ENCODE peak calls at places on chromosomes 4 and X, in seven cellular contexts. B is NT2/D1, X is kidney epithelial cell, J is A549, P is brain microvascular endothelial cell, G is fibroblast of pulmonary artery, O is coronary artery. Q is an unnamed sample.

GRCh38 chr4:154490261-154490588 is 1.4 kb downstream of the DCHS2 start:
- DNase-seq in B (no peak), X (no peak), J (no peak), P (no peak), G (no peak), O (no peak), Q (no peak)

GRCh38 chrX:129600981-129601424 is 53.8 kb downstream of the APLN start:
- DNase-seq in B (no peak), X (no peak), J (peak), P (peak), G (peak), O (no peak), Q (no peak)

GRCh38 chr4:56927196-56927595 is 19.5 kb downstream of the REST start:
- DNase-seq in B (no peak), X (no peak), J (no peak), P (no peak), G (no peak), O (no peak), Q (no peak)

GRCh38 chrX:40632199-40632598 is 9.0 kb downstream of the MPC1L start:
- DNase-seq in B (no peak), X (no peak), J (no peak), P (no peak), G (no peak), O (no peak), Q (no peak)

GRCh38 chr4:152265149-152265621 is 270.7 kb downstream of the FBXW7 start:
- DNase-seq in B (no peak), X (peak), J (peak), P (peak), G (peak), O (no peak), Q (no peak)

GRCh38 chr4:102263024-102263787 is 82.1 kb downstream of the SLC39A8 start:
- DNase-seq in B (no peak), X (peak), J (peak), P (peak), G (peak), O (no peak), Q (peak)

GRCh38 chrX:153456161-153456560 is 10.3 kb upstream of the TREX2 start:
- DNase-seq in B (no peak), X (no peak), J (no peak), P (no peak), G (no peak), O (no peak), Q (no peak)

GRCh38 chr4:110619401-110620247 is 3.3 kb downstream of the PITX2 start:
- DNase-seq in B (no peak), X (no peak), J (no peak), P (no peak), G (no peak), O (no peak), Q (no peak)

GRCh38 chrX:97159916-97160800 is 276.4 kb downstream of the RPA4 start:
- DNase-seq in B (no peak), X (no peak), J (peak), P (no peak), G (no peak), O (no peak), Q (no peak)

GRCh38 chr4:185885075-185885474 is 73.1 kb upstream of the SORBS2 start:
- DNase-seq in B (no peak), X (no peak), J (no peak), P (no peak), G (no peak), O (no peak), Q (no peak)

GRCh38 chrX:44344194-44344593 is 722 bp upstream of the EFHC2 start:
- DNase-seq in B (no peak), X (no peak), J (no peak), P (no peak), G (no peak), O (no peak), Q (no peak)

GRCh38 chr4:120009731-120010130 is 56.9 kb downstream of the MAD2L1 start:
- DNase-seq in B (no peak), X (no peak), J (no peak), P (peak), G (peak), O (no peak), Q (peak)

GRCh38 chrX:144637731-144638130 is 609.6 kb upstream of the SPANXN1 start:
- DNase-seq in B (no peak), X (no peak), J (no peak), P (peak), G (no peak), O (no peak), Q (no peak)

GRCh38 chrX:145041486-145041885 is 205.8 kb upstream of the SPANXN1 start:
- DNase-seq in B (no peak), X (no peak), J (no peak), P (no peak), G (no peak), O (no peak), Q (no peak)

GRCh38 chr4:106114284-106114683 is 201.7 kb downstream of the TBCK start:
- DNase-seq in B (no peak), X (no peak), J (no peak), P (no peak), G (no peak), O (no peak), Q (no peak)

GRCh38 chr4:158094413-158095110 is 78.3 kb downstream of the GASK1B start:
- DNase-seq in B (no peak), X (peak), J (peak), P (peak), G (peak), O (no peak), Q (peak)

GRCh38 chr4:190020790-190021717 is 6.0 kb downstream of the FRG2 start:
- DNase-seq in B (peak), X (peak), J (peak), P (no peak), G (peak), O (no peak), Q (no peak)

GRCh38 chrX:109714340-109714958 is 18.6 kb downstream of the ACSL4 start:
- DNase-seq in B (no peak), X (peak), J (peak), P (peak), G (peak), O (no peak), Q (peak)

GRCh38 chr4:87932718-87933136 is 42.8 kb upstream of the SPP1 start:
- DNase-seq in B (no peak), X (no peak), J (no peak), P (no peak), G (no peak), O (no peak), Q (no peak)

GRCh38 chr4:102299302-102299701 is 46.0 kb downstream of the SLC39A8 start:
- DNase-seq in B (no peak), X (no peak), J (no peak), P (no peak), G (no peak), O (no peak), Q (no peak)

GRCh38 chrX:103404225-103405008 is 28.1 kb downstream of the BEX3 start:
- DNase-seq in B (peak), X (no peak), J (peak), P (peak), G (peak), O (peak), Q (peak)

GRCh38 chr4:31054295-31054694 is 334.1 kb downstream of the PCDH7 start:
- DNase-seq in B (no peak), X (no peak), J (no peak), P (no peak), G (no peak), O (no peak), Q (no peak)

GRCh38 chr4:82975792-82976191 is 34.8 kb downstream of the LIN54 start:
- DNase-seq in B (no peak), X (no peak), J (no peak), P (peak), G (peak), O (no peak), Q (no peak)

GRCh38 chrX:19699151-19699550 is 183.8 kb upstream of the MAP3K15 start:
- DNase-seq in B (no peak), X (no peak), J (no peak), P (no peak), G (no peak), O (no peak), Q (no peak)
- H3K4me3 ChIP-seq in B (no peak), X (no peak), J (no peak), P (no peak), G (no peak), O (no peak), Q (no peak)

DNA sequence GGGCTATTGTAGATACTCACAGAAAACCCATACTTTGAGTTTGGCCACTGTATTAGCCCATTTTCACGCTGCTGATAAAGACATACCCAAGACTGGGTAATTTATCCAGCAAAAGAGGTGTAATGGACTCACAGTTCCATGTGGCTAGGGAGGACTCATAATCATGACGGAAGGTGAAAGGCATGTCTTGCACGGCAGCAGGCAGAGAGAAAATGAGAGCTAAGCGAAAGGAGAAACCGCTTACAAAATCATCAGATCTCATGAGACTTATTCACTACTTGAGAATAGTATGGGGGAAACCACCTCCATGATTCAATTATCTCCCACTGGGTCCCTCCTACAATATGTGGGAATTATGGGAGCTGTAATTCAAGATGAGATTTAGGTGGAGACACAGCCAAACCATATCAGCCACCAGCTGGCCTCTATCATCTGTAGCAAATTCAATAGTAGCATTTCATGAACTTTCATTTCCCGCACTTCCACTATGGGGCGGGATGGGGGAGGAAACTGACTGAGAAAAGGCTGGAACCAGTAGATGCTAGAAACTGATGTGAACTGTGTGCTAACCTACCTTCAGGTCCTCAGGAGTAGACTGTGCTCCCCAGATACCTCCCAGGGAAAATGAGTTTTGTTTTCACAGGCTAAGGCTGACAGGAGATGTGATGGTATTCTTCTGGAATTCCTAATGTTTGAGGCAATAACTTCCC is 35.3 kb upstream of the LGI2 start:
- DNase-seq in B (no peak), X (peak), J (no peak), P (no peak), G (peak), O (no peak), Q (peak)
- H3K4me3 ChIP-seq in B (no peak), X (no peak), J (no peak), P (no peak), G (no peak), O (no peak), Q (no peak)

GRCh38 chr4:25088342-25088952 is 57.7 kb upstream of the LGI2 start:
- DNase-seq in B (no peak), X (no peak), J (no peak), P (peak), G (no peak), O (no peak), Q (no peak)

GRCh38 chr4:25090516-25090915 is 59.8 kb upstream of the LGI2 start:
- DNase-seq in B (no peak), X (no peak), J (no peak), P (peak), G (no peak), O (no peak), Q (no peak)

GRCh38 chr4:25085621-25086020 is 54.9 kb upstream of the LGI2 start:
- DNase-seq in B (no peak), X (no peak), J (no peak), P (no peak), G (no peak), O (no peak), Q (no peak)

GRCh38 chr4:25092139-25092538 is 61.4 kb upstream of the LGI2 start:
- DNase-seq in B (peak), X (no peak), J (no peak), P (no peak), G (peak), O (no peak), Q (no peak)

DNA sequence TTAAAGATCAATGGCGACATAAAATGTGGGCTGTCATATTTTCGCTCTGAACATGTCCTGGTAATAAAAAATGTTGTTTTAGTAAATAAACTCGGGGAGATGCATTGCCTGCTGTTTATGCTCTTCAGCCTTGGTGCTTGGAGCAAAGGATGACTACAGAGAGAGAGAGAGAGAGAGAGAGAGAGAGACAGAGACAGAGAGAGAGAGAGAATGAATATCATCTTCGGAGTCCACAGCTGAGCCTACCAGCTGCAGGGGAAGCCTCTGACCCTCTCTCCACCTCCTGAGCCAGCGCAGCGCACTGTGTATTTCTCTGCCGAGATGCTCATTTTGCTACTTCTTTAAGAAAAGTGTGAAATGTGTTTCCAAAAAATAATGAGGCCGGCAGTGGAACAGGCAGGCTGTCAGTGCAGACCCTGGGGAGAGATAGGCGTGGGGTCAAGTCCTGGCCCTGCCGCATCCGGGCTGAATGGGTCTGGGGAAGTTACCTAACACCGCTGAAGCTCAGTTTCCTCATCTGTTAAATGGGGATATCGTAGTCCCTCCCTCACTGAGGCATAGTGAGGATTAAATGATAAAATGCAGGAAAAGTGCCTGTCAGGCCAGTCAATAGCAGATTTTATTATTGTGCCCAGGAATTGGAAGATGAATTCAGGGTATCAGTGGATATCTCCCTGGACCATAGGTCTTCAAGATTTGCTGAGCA is 58.5 kb upstream of the LGI2 start:
- DNase-seq in B (no peak), X (no peak), J (no peak), P (no peak), G (no peak), O (no peak), Q (no peak)
- H3K4me3 ChIP-seq in B (no peak), X (no peak), J (no peak), P (no peak), G (no peak), O (peak), Q (no peak)

GRCh38 chr4:183797041-183797444 is 108.1 kb upstream of the STOX2 start:
- DNase-seq in B (no peak), X (no peak), J (peak), P (no peak), G (no peak), O (no peak), Q (no peak)
- H3K4me3 ChIP-seq in B (peak), X (peak), J (peak), P (peak), G (no peak), O (peak), Q (peak)

DNA sequence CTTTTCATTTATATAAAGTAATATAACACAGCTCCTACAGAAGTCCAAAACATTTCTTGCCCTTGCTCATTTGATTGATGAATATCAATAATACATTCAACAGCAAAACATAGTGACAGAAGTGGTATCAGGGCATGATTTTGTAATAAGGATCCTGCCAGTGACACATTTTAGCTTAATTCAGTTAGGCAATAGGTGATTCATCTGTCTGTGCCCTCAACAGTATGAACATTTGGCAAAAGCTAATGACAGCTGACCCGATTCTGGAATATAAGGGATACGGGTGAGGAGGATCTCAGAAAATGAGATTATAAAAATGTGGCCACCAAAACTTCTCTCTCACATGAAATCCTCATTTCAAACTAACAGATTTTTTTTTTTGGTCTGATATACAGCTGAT is 294.0 kb downstream of the CAMK2D start:
- DNase-seq in B (no peak), X (no peak), J (no peak), P (peak), G (peak), O (no peak), Q (peak)
- H3K4me3 ChIP-seq in B (no peak), X (no peak), J (no peak), P (no peak), G (peak), O (peak), Q (peak)

GRCh38 chr4:11427201-11427996 is 1.3 kb downstream of the HS3ST1 start:
- DNase-seq in B (no peak), X (no peak), J (no peak), P (no peak), G (no peak), O (no peak), Q (no peak)

GRCh38 chr4:11428701-11429571 is at the start of gene HS3ST1:
- DNase-seq in B (peak), X (peak), J (peak), P (peak), G (peak), O (peak), Q (no peak)

GRCh38 chr4:11428161-11428700 is 463 bp downstream of the HS3ST1 start:
- DNase-seq in B (no peak), X (no peak), J (no peak), P (no peak), G (no peak), O (no peak), Q (no peak)

GRCh38 chr4:11426716-11427115 is 2.0 kb downstream of the HS3ST1 start:
- DNase-seq in B (no peak), X (no peak), J (no peak), P (no peak), G (peak), O (no peak), Q (no peak)

DNA sequence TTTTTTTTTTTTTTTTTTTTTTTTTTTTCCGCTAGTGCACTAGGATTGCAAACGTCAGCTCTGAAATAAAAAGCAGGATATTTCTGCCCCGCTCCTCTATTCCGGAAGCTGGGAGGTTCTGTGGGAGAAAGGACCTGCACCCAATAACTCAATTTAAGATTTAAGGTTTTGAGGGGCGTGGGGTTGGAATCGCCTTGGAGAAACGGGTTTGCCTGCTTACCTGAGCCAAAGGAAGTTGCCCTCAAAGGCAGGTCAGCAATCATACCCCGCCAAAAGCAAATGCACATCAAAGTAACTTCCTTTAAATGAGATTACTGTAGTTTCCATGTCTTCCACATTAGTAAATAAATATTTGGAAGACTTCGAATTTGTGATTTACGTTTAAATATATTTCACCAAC is 952 bp upstream of the HS3ST1 start:
- DNase-seq in B (no peak), X (no peak), J (no peak), P (no peak), G (no peak), O (no peak), Q (no peak)
- H3K4me3 ChIP-seq in B (peak), X (peak), J (peak), P (peak), G (peak), O (peak), Q (no peak)

GRCh38 chr4:150401083-150401687 is 180.8 kb upstream of the MAB21L2 start:
- DNase-seq in B (no peak), X (no peak), J (no peak), P (no peak), G (no peak), O (no peak), Q (no peak)

GRCh38 chr4:150402968-150403367 is 179.0 kb upstream of the MAB21L2 start:
- DNase-seq in B (no peak), X (peak), J (no peak), P (no peak), G (no peak), O (no peak), Q (no peak)
- H3K4me3 ChIP-seq in B (no peak), X (no peak), J (no peak), P (no peak), G (no peak), O (no peak), Q (no peak)

Q was measured in skeletal muscle cell.